ENCODE peak calls at places on chromosome 12, in nine cellular contexts. One of them, this sample, is unnamed.

GRCh38 chr12:17577405-17577804 is 512.6 kb downstream of the RERGL start:
- DNase-seq in epithelial cell of prostate: no peak
- DNase-seq in lower lobe of right lung: no peak
- DNase-seq in cardiac muscle cell: no peak
- DNase-seq in hippocampal formation: no peak
- DNase-seq in activated effector memory CD4-positive, alpha-beta T cell treated with Interleukin-2 at 50 U/mL for 16 hours: no peak
- DNase-seq in activated B cell treated with CpG ODN at 0.5 μM for 24 hours: no peak
- DNase-seq in stimulated activated CD8-positive, alpha-beta memory T cell treated with anti-CD3 and anti-CD28 coated beads, Interleukin-4, amount 100 ng/mL, for 1 hour: no peak
- DNase-seq in fibroblast of the conjunctiva: no peak
- DNase-seq in this sample: no peak

GRCh38 chr12:20212658-20213387 is 155.5 kb upstream of the PDE3A start:
- DNase-seq in epithelial cell of prostate: peak; percentile 75
- DNase-seq in lower lobe of right lung: peak; percentile 57
- DNase-seq in cardiac muscle cell: peak; percentile 100
- DNase-seq in hippocampal formation: peak; percentile 83
- DNase-seq in activated effector memory CD4-positive, alpha-beta T cell treated with Interleukin-2 at 50 U/mL for 16 hours: no peak
- DNase-seq in activated B cell treated with CpG ODN at 0.5 μM for 24 hours: no peak
- DNase-seq in stimulated activated CD8-positive, alpha-beta memory T cell treated with anti-CD3 and anti-CD28 coated beads, Interleukin-4, amount 100 ng/mL, for 1 hour: no peak
- DNase-seq in fibroblast of the conjunctiva: peak; percentile 98
- DNase-seq in this sample: no peak

GRCh38 chr12:14810167-14810952 is 3.6 kb downstream of the SMCO3 start:
- DNase-seq in epithelial cell of prostate: no peak
- DNase-seq in lower lobe of right lung: no peak
- DNase-seq in cardiac muscle cell: no peak
- DNase-seq in hippocampal formation: no peak
- DNase-seq in activated effector memory CD4-positive, alpha-beta T cell treated with Interleukin-2 at 50 U/mL for 16 hours: no peak
- DNase-seq in activated B cell treated with CpG ODN at 0.5 μM for 24 hours: no peak
- DNase-seq in stimulated activated CD8-positive, alpha-beta memory T cell treated with anti-CD3 and anti-CD28 coated beads, Interleukin-4, amount 100 ng/mL, for 1 hour: no peak
- DNase-seq in fibroblast of the conjunctiva: no peak
- DNase-seq in this sample: no peak

GRCh38 chr12:40312982-40313576 is 88.3 kb downstream of the LRRK2 start:
- DNase-seq in epithelial cell of prostate: no peak
- DNase-seq in lower lobe of right lung: no peak
- DNase-seq in cardiac muscle cell: peak; percentile 40
- DNase-seq in hippocampal formation: peak; percentile 32
- DNase-seq in activated effector memory CD4-positive, alpha-beta T cell treated with Interleukin-2 at 50 U/mL for 16 hours: no peak
- DNase-seq in activated B cell treated with CpG ODN at 0.5 μM for 24 hours: no peak
- DNase-seq in stimulated activated CD8-positive, alpha-beta memory T cell treated with anti-CD3 and anti-CD28 coated beads, Interleukin-4, amount 100 ng/mL, for 1 hour: no peak
- DNase-seq in fibroblast of the conjunctiva: peak; percentile 13
- DNase-seq in this sample: no peak

GRCh38 chr12:67772276-67773169 is 124.0 kb downstream of the DYRK2 start:
- DNase-seq in epithelial cell of prostate: no peak
- DNase-seq in lower lobe of right lung: no peak
- DNase-seq in cardiac muscle cell: peak; percentile 71
- DNase-seq in hippocampal formation: no peak
- DNase-seq in activated effector memory CD4-positive, alpha-beta T cell treated with Interleukin-2 at 50 U/mL for 16 hours: no peak
- DNase-seq in activated B cell treated with CpG ODN at 0.5 μM for 24 hours: no peak
- DNase-seq in stimulated activated CD8-positive, alpha-beta memory T cell treated with anti-CD3 and anti-CD28 coated beads, Interleukin-4, amount 100 ng/mL, for 1 hour: no peak
- DNase-seq in fibroblast of the conjunctiva: peak; percentile 6
- DNase-seq in this sample: no peak

GRCh38 chr12:125132698-125133400 is 67.6 kb downstream of the AACS start:
- DNase-seq in epithelial cell of prostate: no peak
- DNase-seq in lower lobe of right lung: no peak
- DNase-seq in cardiac muscle cell: no peak
- DNase-seq in hippocampal formation: no peak
- DNase-seq in activated effector memory CD4-positive, alpha-beta T cell treated with Interleukin-2 at 50 U/mL for 16 hours: no peak
- DNase-seq in activated B cell treated with CpG ODN at 0.5 μM for 24 hours: no peak
- DNase-seq in stimulated activated CD8-positive, alpha-beta memory T cell treated with anti-CD3 and anti-CD28 coated beads, Interleukin-4, amount 100 ng/mL, for 1 hour: no peak
- DNase-seq in fibroblast of the conjunctiva: no peak
- DNase-seq in this sample: no peak

GRCh38 chr12:14930299-14930698 is 8.0 kb downstream of the ERP27 start:
- DNase-seq in epithelial cell of prostate: no peak
- DNase-seq in lower lobe of right lung: no peak
- DNase-seq in cardiac muscle cell: no peak
- DNase-seq in hippocampal formation: no peak
- DNase-seq in activated effector memory CD4-positive, alpha-beta T cell treated with Interleukin-2 at 50 U/mL for 16 hours: no peak
- DNase-seq in activated B cell treated with CpG ODN at 0.5 μM for 24 hours: no peak
- DNase-seq in stimulated activated CD8-positive, alpha-beta memory T cell treated with anti-CD3 and anti-CD28 coated beads, Interleukin-4, amount 100 ng/mL, for 1 hour: no peak
- DNase-seq in fibroblast of the conjunctiva: no peak
- DNase-seq in this sample: no peak

GRCh38 chr12:131333621-131334440 is 377.1 kb upstream of the SFSWAP start:
- DNase-seq in epithelial cell of prostate: no peak
- DNase-seq in lower lobe of right lung: no peak
- DNase-seq in cardiac muscle cell: no peak
- DNase-seq in hippocampal formation: no peak
- DNase-seq in activated effector memory CD4-positive, alpha-beta T cell treated with Interleukin-2 at 50 U/mL for 16 hours: no peak
- DNase-seq in activated B cell treated with CpG ODN at 0.5 μM for 24 hours: no peak
- DNase-seq in stimulated activated CD8-positive, alpha-beta memory T cell treated with anti-CD3 and anti-CD28 coated beads, Interleukin-4, amount 100 ng/mL, for 1 hour: no peak
- DNase-seq in fibroblast of the conjunctiva: no peak
- DNase-seq in this sample: no peak

GRCh38 chr12:109538191-109538863 is 35.0 kb downstream of the MMAB start:
- DNase-seq in epithelial cell of prostate: no peak
- DNase-seq in lower lobe of right lung: no peak
- DNase-seq in cardiac muscle cell: peak; percentile 62
- DNase-seq in hippocampal formation: no peak
- DNase-seq in activated effector memory CD4-positive, alpha-beta T cell treated with Interleukin-2 at 50 U/mL for 16 hours: no peak
- DNase-seq in activated B cell treated with CpG ODN at 0.5 μM for 24 hours: no peak
- DNase-seq in stimulated activated CD8-positive, alpha-beta memory T cell treated with anti-CD3 and anti-CD28 coated beads, Interleukin-4, amount 100 ng/mL, for 1 hour: no peak
- DNase-seq in fibroblast of the conjunctiva: no peak
- DNase-seq in this sample: no peak

GRCh38 chr12:65891987-65892481 is 67.8 kb downstream of the HMGA2 start:
- DNase-seq in epithelial cell of prostate: peak; percentile 86
- DNase-seq in lower lobe of right lung: no peak
- DNase-seq in cardiac muscle cell: peak; percentile 98
- DNase-seq in hippocampal formation: peak; percentile 5
- DNase-seq in activated effector memory CD4-positive, alpha-beta T cell treated with Interleukin-2 at 50 U/mL for 16 hours: no peak
- DNase-seq in activated B cell treated with CpG ODN at 0.5 μM for 24 hours: no peak
- DNase-seq in stimulated activated CD8-positive, alpha-beta memory T cell treated with anti-CD3 and anti-CD28 coated beads, Interleukin-4, amount 100 ng/mL, for 1 hour: no peak
- DNase-seq in fibroblast of the conjunctiva: peak; percentile 98
- DNase-seq in this sample: peak; percentile 55

GRCh38 chr12:82182601-82183000 is 175.6 kb downstream of the CCDC59 start:
- DNase-seq in epithelial cell of prostate: no peak
- DNase-seq in lower lobe of right lung: no peak
- DNase-seq in cardiac muscle cell: no peak
- DNase-seq in hippocampal formation: no peak
- DNase-seq in activated effector memory CD4-positive, alpha-beta T cell treated with Interleukin-2 at 50 U/mL for 16 hours: no peak
- DNase-seq in activated B cell treated with CpG ODN at 0.5 μM for 24 hours: no peak
- DNase-seq in stimulated activated CD8-positive, alpha-beta memory T cell treated with anti-CD3 and anti-CD28 coated beads, Interleukin-4, amount 100 ng/mL, for 1 hour: no peak
- DNase-seq in fibroblast of the conjunctiva: no peak
- DNase-seq in this sample: peak; percentile 11

GRCh38 chr12:54689984-54690383 is 41.8 kb upstream of the DCD start:
- DNase-seq in epithelial cell of prostate: no peak
- DNase-seq in lower lobe of right lung: no peak
- DNase-seq in cardiac muscle cell: peak; percentile 5
- DNase-seq in hippocampal formation: no peak
- DNase-seq in activated effector memory CD4-positive, alpha-beta T cell treated with Interleukin-2 at 50 U/mL for 16 hours: no peak
- DNase-seq in activated B cell treated with CpG ODN at 0.5 μM for 24 hours: no peak
- DNase-seq in stimulated activated CD8-positive, alpha-beta memory T cell treated with anti-CD3 and anti-CD28 coated beads, Interleukin-4, amount 100 ng/mL, for 1 hour: no peak
- DNase-seq in fibroblast of the conjunctiva: no peak
- DNase-seq in this sample: no peak

GRCh38 chr12:24109381-24110039 is 160.0 kb upstream of the SOX5 start:
- DNase-seq in epithelial cell of prostate: no peak
- DNase-seq in lower lobe of right lung: no peak
- DNase-seq in cardiac muscle cell: peak; percentile 25
- DNase-seq in hippocampal formation: peak; percentile 31
- DNase-seq in activated effector memory CD4-positive, alpha-beta T cell treated with Interleukin-2 at 50 U/mL for 16 hours: no peak
- DNase-seq in activated B cell treated with CpG ODN at 0.5 μM for 24 hours: no peak
- DNase-seq in stimulated activated CD8-positive, alpha-beta memory T cell treated with anti-CD3 and anti-CD28 coated beads, Interleukin-4, amount 100 ng/mL, for 1 hour: no peak
- DNase-seq in fibroblast of the conjunctiva: no peak
- DNase-seq in this sample: no peak

GRCh38 chr12:52275686-52276085 is 1.2 kb downstream of the KRT86 start:
- DNase-seq in epithelial cell of prostate: no peak
- DNase-seq in lower lobe of right lung: no peak
- DNase-seq in cardiac muscle cell: no peak
- DNase-seq in hippocampal formation: no peak
- DNase-seq in activated effector memory CD4-positive, alpha-beta T cell treated with Interleukin-2 at 50 U/mL for 16 hours: no peak
- DNase-seq in activated B cell treated with CpG ODN at 0.5 μM for 24 hours: no peak
- DNase-seq in stimulated activated CD8-positive, alpha-beta memory T cell treated with anti-CD3 and anti-CD28 coated beads, Interleukin-4, amount 100 ng/mL, for 1 hour: no peak
- DNase-seq in fibroblast of the conjunctiva: no peak
- DNase-seq in this sample: no peak

GRCh38 chr12:14430394-14430986 is 65.0 kb downstream of the ATF7IP start:
- DNase-seq in epithelial cell of prostate: no peak
- DNase-seq in lower lobe of right lung: no peak
- DNase-seq in cardiac muscle cell: no peak
- DNase-seq in hippocampal formation: no peak
- DNase-seq in activated effector memory CD4-positive, alpha-beta T cell treated with Interleukin-2 at 50 U/mL for 16 hours: no peak
- DNase-seq in activated B cell treated with CpG ODN at 0.5 μM for 24 hours: no peak
- DNase-seq in stimulated activated CD8-positive, alpha-beta memory T cell treated with anti-CD3 and anti-CD28 coated beads, Interleukin-4, amount 100 ng/mL, for 1 hour: no peak
- DNase-seq in fibroblast of the conjunctiva: no peak
- DNase-seq in this sample: no peak

GRCh38 chr12:121107681-121108080 is 25.0 kb upstream of the P2RX7 start:
- DNase-seq in epithelial cell of prostate: no peak
- DNase-seq in lower lobe of right lung: no peak
- DNase-seq in cardiac muscle cell: peak; percentile 8
- DNase-seq in hippocampal formation: no peak
- DNase-seq in activated effector memory CD4-positive, alpha-beta T cell treated with Interleukin-2 at 50 U/mL for 16 hours: no peak
- DNase-seq in activated B cell treated with CpG ODN at 0.5 μM for 24 hours: no peak
- DNase-seq in stimulated activated CD8-positive, alpha-beta memory T cell treated with anti-CD3 and anti-CD28 coated beads, Interleukin-4, amount 100 ng/mL, for 1 hour: no peak
- DNase-seq in fibroblast of the conjunctiva: no peak
- DNase-seq in this sample: no peak

GRCh38 chr12:85179680-85180300 is 100.2 kb upstream of the ALX1 start:
- DNase-seq in epithelial cell of prostate: no peak
- DNase-seq in lower lobe of right lung: no peak
- DNase-seq in cardiac muscle cell: peak; percentile 49
- DNase-seq in hippocampal formation: no peak
- DNase-seq in activated effector memory CD4-positive, alpha-beta T cell treated with Interleukin-2 at 50 U/mL for 16 hours: no peak
- DNase-seq in activated B cell treated with CpG ODN at 0.5 μM for 24 hours: no peak
- DNase-seq in stimulated activated CD8-positive, alpha-beta memory T cell treated with anti-CD3 and anti-CD28 coated beads, Interleukin-4, amount 100 ng/mL, for 1 hour: no peak
- DNase-seq in fibroblast of the conjunctiva: peak; percentile 34
- DNase-seq in this sample: no peak

GRCh38 chr12:5556946-5557673 is 125.2 kb downstream of the NTF3 start:
- DNase-seq in epithelial cell of prostate: no peak
- DNase-seq in lower lobe of right lung: no peak
- DNase-seq in cardiac muscle cell: no peak
- DNase-seq in hippocampal formation: no peak
- DNase-seq in activated effector memory CD4-positive, alpha-beta T cell treated with Interleukin-2 at 50 U/mL for 16 hours: no peak
- DNase-seq in activated B cell treated with CpG ODN at 0.5 μM for 24 hours: no peak
- DNase-seq in stimulated activated CD8-positive, alpha-beta memory T cell treated with anti-CD3 and anti-CD28 coated beads, Interleukin-4, amount 100 ng/mL, for 1 hour: no peak
- DNase-seq in fibroblast of the conjunctiva: no peak
- DNase-seq in this sample: no peak

GRCh38 chr12:45299132-45299692 is 83.3 kb downstream of the ANO6 start:
- DNase-seq in epithelial cell of prostate: peak; percentile 39
- DNase-seq in lower lobe of right lung: no peak
- DNase-seq in cardiac muscle cell: peak; percentile 62
- DNase-seq in hippocampal formation: no peak
- DNase-seq in activated effector memory CD4-positive, alpha-beta T cell treated with Interleukin-2 at 50 U/mL for 16 hours: no peak
- DNase-seq in activated B cell treated with CpG ODN at 0.5 μM for 24 hours: no peak
- DNase-seq in stimulated activated CD8-positive, alpha-beta memory T cell treated with anti-CD3 and anti-CD28 coated beads, Interleukin-4, amount 100 ng/mL, for 1 hour: no peak
- DNase-seq in fibroblast of the conjunctiva: peak; percentile 46
- DNase-seq in this sample: no peak

GRCh38 chr12:109679716-109680520 is 33.7 kb upstream of the FAM222A start:
- DNase-seq in epithelial cell of prostate: no peak
- DNase-seq in lower lobe of right lung: no peak
- DNase-seq in cardiac muscle cell: no peak
- DNase-seq in hippocampal formation: no peak
- DNase-seq in activated effector memory CD4-positive, alpha-beta T cell treated with Interleukin-2 at 50 U/mL for 16 hours: no peak
- DNase-seq in activated B cell treated with CpG ODN at 0.5 μM for 24 hours: no peak
- DNase-seq in stimulated activated CD8-positive, alpha-beta memory T cell treated with anti-CD3 and anti-CD28 coated beads, Interleukin-4, amount 100 ng/mL, for 1 hour: no peak
- DNase-seq in fibroblast of the conjunctiva: no peak
- DNase-seq in this sample: no peak

GRCh38 chr12:20368653-20369163 is 371 bp downstream of the PDE3A start:
- DNase-seq in epithelial cell of prostate: no peak
- DNase-seq in lower lobe of right lung: no peak
- DNase-seq in cardiac muscle cell: peak; percentile 68
- DNase-seq in hippocampal formation: no peak
- DNase-seq in activated effector memory CD4-positive, alpha-beta T cell treated with Interleukin-2 at 50 U/mL for 16 hours: no peak
- DNase-seq in activated B cell treated with CpG ODN at 0.5 μM for 24 hours: no peak
- DNase-seq in stimulated activated CD8-positive, alpha-beta memory T cell treated with anti-CD3 and anti-CD28 coated beads, Interleukin-4, amount 100 ng/mL, for 1 hour: no peak
- DNase-seq in fibroblast of the conjunctiva: peak; percentile 5
- DNase-seq in this sample: no peak

GRCh38 chr12:88934163-88934747 is 354.0 kb upstream of the KITLG start:
- DNase-seq in epithelial cell of prostate: peak; percentile 60
- DNase-seq in lower lobe of right lung: no peak
- DNase-seq in cardiac muscle cell: no peak
- DNase-seq in hippocampal formation: no peak
- DNase-seq in activated effector memory CD4-positive, alpha-beta T cell treated with Interleukin-2 at 50 U/mL for 16 hours: no peak
- DNase-seq in activated B cell treated with CpG ODN at 0.5 μM for 24 hours: no peak
- DNase-seq in stimulated activated CD8-positive, alpha-beta memory T cell treated with anti-CD3 and anti-CD28 coated beads, Interleukin-4, amount 100 ng/mL, for 1 hour: no peak
- DNase-seq in fibroblast of the conjunctiva: no peak
- DNase-seq in this sample: no peak

GRCh38 chr12:26651566-26652188 is 181.3 kb downstream of the ITPR2 start:
- DNase-seq in epithelial cell of prostate: no peak
- DNase-seq in lower lobe of right lung: no peak
- DNase-seq in cardiac muscle cell: peak; percentile 83
- DNase-seq in hippocampal formation: peak; percentile 56
- DNase-seq in activated effector memory CD4-positive, alpha-beta T cell treated with Interleukin-2 at 50 U/mL for 16 hours: no peak
- DNase-seq in activated B cell treated with CpG ODN at 0.5 μM for 24 hours: no peak
- DNase-seq in stimulated activated CD8-positive, alpha-beta memory T cell treated with anti-CD3 and anti-CD28 coated beads, Interleukin-4, amount 100 ng/mL, for 1 hour: no peak
- DNase-seq in fibroblast of the conjunctiva: no peak
- DNase-seq in this sample: peak; percentile 9

GRCh38 chr12:19127270-19127669 is 2.3 kb upstream of the PLEKHA5 start:
- DNase-seq in epithelial cell of prostate: no peak
- DNase-seq in lower lobe of right lung: no peak
- DNase-seq in cardiac muscle cell: no peak
- DNase-seq in hippocampal formation: no peak
- DNase-seq in activated effector memory CD4-positive, alpha-beta T cell treated with Interleukin-2 at 50 U/mL for 16 hours: no peak
- DNase-seq in activated B cell treated with CpG ODN at 0.5 μM for 24 hours: no peak
- DNase-seq in stimulated activated CD8-positive, alpha-beta memory T cell treated with anti-CD3 and anti-CD28 coated beads, Interleukin-4, amount 100 ng/mL, for 1 hour: no peak
- DNase-seq in fibroblast of the conjunctiva: no peak
- DNase-seq in this sample: no peak

GRCh38 chr12:2653461-2653965 is 141.3 kb upstream of the FKBP4 start:
- DNase-seq in epithelial cell of prostate: no peak
- DNase-seq in lower lobe of right lung: no peak
- DNase-seq in cardiac muscle cell: no peak
- DNase-seq in hippocampal formation: no peak
- DNase-seq in activated effector memory CD4-positive, alpha-beta T cell treated with Interleukin-2 at 50 U/mL for 16 hours: no peak
- DNase-seq in activated B cell treated with CpG ODN at 0.5 μM for 24 hours: no peak
- DNase-seq in stimulated activated CD8-positive, alpha-beta memory T cell treated with anti-CD3 and anti-CD28 coated beads, Interleukin-4, amount 100 ng/mL, for 1 hour: no peak
- DNase-seq in fibroblast of the conjunctiva: no peak
- DNase-seq in this sample: no peak

GRCh38 chr12:44459569-44459968 is 416.5 kb downstream of the NELL2 start:
- DNase-seq in epithelial cell of prostate: no peak
- DNase-seq in lower lobe of right lung: no peak
- DNase-seq in cardiac muscle cell: no peak
- DNase-seq in hippocampal formation: no peak
- DNase-seq in activated effector memory CD4-positive, alpha-beta T cell treated with Interleukin-2 at 50 U/mL for 16 hours: no peak
- DNase-seq in activated B cell treated with CpG ODN at 0.5 μM for 24 hours: no peak
- DNase-seq in stimulated activated CD8-positive, alpha-beta memory T cell treated with anti-CD3 and anti-CD28 coated beads, Interleukin-4, amount 100 ng/mL, for 1 hour: no peak
- DNase-seq in fibroblast of the conjunctiva: no peak
- DNase-seq in this sample: no peak

GRCh38 chr12:3437986-3438385 is 53.0 kb upstream of the PRMT8 start:
- DNase-seq in epithelial cell of prostate: no peak
- DNase-seq in lower lobe of right lung: no peak
- DNase-seq in cardiac muscle cell: no peak
- DNase-seq in hippocampal formation: no peak
- DNase-seq in activated effector memory CD4-positive, alpha-beta T cell treated with Interleukin-2 at 50 U/mL for 16 hours: no peak
- DNase-seq in activated B cell treated with CpG ODN at 0.5 μM for 24 hours: no peak
- DNase-seq in stimulated activated CD8-positive, alpha-beta memory T cell treated with anti-CD3 and anti-CD28 coated beads, Interleukin-4, amount 100 ng/mL, for 1 hour: no peak
- DNase-seq in fibroblast of the conjunctiva: no peak
- DNase-seq in this sample: no peak

GRCh38 chr12:48817957-48818830 is at the start of gene CACNB3:
- DNase-seq in epithelial cell of prostate: no peak
- DNase-seq in lower lobe of right lung: peak; percentile 84
- DNase-seq in cardiac muscle cell: peak; percentile 55
- DNase-seq in hippocampal formation: no peak
- DNase-seq in activated effector memory CD4-positive, alpha-beta T cell treated with Interleukin-2 at 50 U/mL for 16 hours: peak; percentile 73
- DNase-seq in activated B cell treated with CpG ODN at 0.5 μM for 24 hours: peak; percentile 67
- DNase-seq in stimulated activated CD8-positive, alpha-beta memory T cell treated with anti-CD3 and anti-CD28 coated beads, Interleukin-4, amount 100 ng/mL, for 1 hour: peak; percentile 49
- DNase-seq in fibroblast of the conjunctiva: no peak
- DNase-seq in this sample: peak; percentile 80

GRCh38 chr12:47954467-47955045 is 8.8 kb upstream of the TMEM106C start:
- DNase-seq in epithelial cell of prostate: no peak
- DNase-seq in lower lobe of right lung: no peak
- DNase-seq in cardiac muscle cell: no peak
- DNase-seq in hippocampal formation: no peak
- DNase-seq in activated effector memory CD4-positive, alpha-beta T cell treated with Interleukin-2 at 50 U/mL for 16 hours: no peak
- DNase-seq in activated B cell treated with CpG ODN at 0.5 μM for 24 hours: no peak
- DNase-seq in stimulated activated CD8-positive, alpha-beta memory T cell treated with anti-CD3 and anti-CD28 coated beads, Interleukin-4, amount 100 ng/mL, for 1 hour: no peak
- DNase-seq in fibroblast of the conjunctiva: no peak
- DNase-seq in this sample: no peak

GRCh38 chr12:31105668-31106067 is 32.0 kb downstream of the DDX11 start:
- DNase-seq in epithelial cell of prostate: no peak
- DNase-seq in lower lobe of right lung: no peak
- DNase-seq in cardiac muscle cell: no peak
- DNase-seq in hippocampal formation: no peak
- DNase-seq in activated effector memory CD4-positive, alpha-beta T cell treated with Interleukin-2 at 50 U/mL for 16 hours: no peak
- DNase-seq in activated B cell treated with CpG ODN at 0.5 μM for 24 hours: no peak
- DNase-seq in stimulated activated CD8-positive, alpha-beta memory T cell treated with anti-CD3 and anti-CD28 coated beads, Interleukin-4, amount 100 ng/mL, for 1 hour: no peak
- DNase-seq in fibroblast of the conjunctiva: no peak
- DNase-seq in this sample: no peak

GRCh38 chr12:11663128-11663527 is 13.7 kb downstream of the ETV6 start:
- DNase-seq in epithelial cell of prostate: no peak
- DNase-seq in lower lobe of right lung: no peak
- DNase-seq in cardiac muscle cell: no peak
- DNase-seq in hippocampal formation: no peak
- DNase-seq in activated effector memory CD4-positive, alpha-beta T cell treated with Interleukin-2 at 50 U/mL for 16 hours: no peak
- DNase-seq in activated B cell treated with CpG ODN at 0.5 μM for 24 hours: no peak
- DNase-seq in stimulated activated CD8-positive, alpha-beta memory T cell treated with anti-CD3 and anti-CD28 coated beads, Interleukin-4, amount 100 ng/mL, for 1 hour: no peak
- DNase-seq in fibroblast of the conjunctiva: no peak
- DNase-seq in this sample: no peak